ENCODE peak calls at places on chromosomes 5 and 9, in six cellular contexts. D is AG09309, X is heart left ventricle, J is astrocyte of the cerebellum, A is thoracic aorta, N is WTC11. S is an unnamed sample.
A peak's percentile ranks its signal among the peaks of the same experiment; 100 is the strongest.

GRCh38 chr9:18442629-18443491 is 31.1 kb upstream of the ADAMTSL1 start:
- DNase-seq in D (peak; percentile 61), X (peak; percentile 71), J (peak; percentile 84), A (no peak), N (peak; percentile 78), S (peak; percentile 83)

GRCh38 chr5:58641533-58641932 is 58.7 kb downstream of the RAB3C start:
- DNase-seq in D (no peak), X (no peak), J (no peak), A (no peak), N (no peak), S (no peak)

GRCh38 chr5:120610145-120610544 is 146.0 kb downstream of the PRR16 start:
- DNase-seq in D (no peak), X (no peak), J (no peak), A (no peak), N (no peak), S (no peak)

GRCh38 chr5:66769839-66770617 is 173.8 kb downstream of the MAST4 start:
- DNase-seq in D (no peak), X (peak; percentile 16), J (no peak), A (no peak), N (peak; percentile 70), S (no peak)

GRCh38 chr9:16252631-16253030 is 617.8 kb downstream of the BNC2 start:
- DNase-seq in D (no peak), X (no peak), J (no peak), A (no peak), N (no peak), S (no peak)

GRCh38 chr9:122332083-122332482 is 38.7 kb upstream of the PTGS1 start:
- DNase-seq in D (no peak), X (no peak), J (no peak), A (no peak), N (no peak), S (no peak)

GRCh38 chr9:129140397-129141065 is 29.3 kb downstream of the PTPA start:
- DNase-seq in D (no peak), X (peak; percentile 59), J (no peak), A (no peak), N (peak; percentile 35), S (peak; percentile 67)

GRCh38 chr9:129343697-129344375 is 165.8 kb upstream of the IER5L start:
- DNase-seq in D (no peak), X (peak; percentile 66), J (no peak), A (no peak), N (no peak), S (peak; percentile 64)

GRCh38 chr9:116247284-116247683 is 93.7 kb downstream of the PAPPA start:
- DNase-seq in D (no peak), X (no peak), J (no peak), A (no peak), N (no peak), S (no peak)

GRCh38 chr9:93061791-93062299 is 3.3 kb downstream of the SUSD3 start:
- DNase-seq in D (no peak), X (no peak), J (no peak), A (no peak), N (peak; percentile 57), S (no peak)

GRCh38 chr5:124866355-124867063 is 120.1 kb upstream of the ZNF608 start:
- DNase-seq in D (no peak), X (no peak), J (no peak), A (no peak), N (no peak), S (no peak)

GRCh38 chr9:110619831-110620230 is 40.3 kb upstream of the SVEP1 start:
- DNase-seq in D (no peak), X (no peak), J (peak; percentile 39), A (no peak), N (no peak), S (no peak)

GRCh38 chr9:97919217-97919813 is 3.0 kb downstream of the TRMO start:
- DNase-seq in D (no peak), X (no peak), J (no peak), A (no peak), N (no peak), S (no peak)

GRCh38 chr5:34582364-34582763 is 73.8 kb upstream of the RAI14 start:
- DNase-seq in D (no peak), X (no peak), J (no peak), A (no peak), N (no peak), S (no peak)

GRCh38 chr9:124133752-124134151 is 122.2 kb downstream of the LHX2 start:
- DNase-seq in D (no peak), X (peak; percentile 38), J (no peak), A (no peak), N (peak; percentile 53), S (peak; percentile 28)

GRCh38 chr5:127386557-127386956 is 96.0 kb downstream of the MEGF10 start:
- DNase-seq in D (peak; percentile 11), X (no peak), J (peak; percentile 29), A (no peak), N (no peak), S (peak; percentile 33)

GRCh38 chr5:103587185-103587748 is 24.7 kb upstream of the NUDT12 start:
- DNase-seq in D (no peak), X (no peak), J (peak; percentile 20), A (no peak), N (no peak), S (peak; percentile 31)

GRCh38 chr5:107610795-107611194 is 59.9 kb downstream of the EFNA5 start:
- DNase-seq in D (no peak), X (no peak), J (no peak), A (no peak), N (no peak), S (no peak)

GRCh38 chr5:113201715-113202114 is 225.1 kb downstream of the DCP2 start:
- DNase-seq in D (no peak), X (no peak), J (no peak), A (no peak), N (no peak), S (no peak)

GRCh38 chr9:14992516-14992915 is 82.3 kb upstream of the FREM1 start:
- DNase-seq in D (no peak), X (no peak), J (no peak), A (no peak), N (no peak), S (no peak)

GRCh38 chr9:4904322-4905134 is 80.5 kb upstream of the JAK2 start:
- DNase-seq in D (peak; percentile 89), X (no peak), J (peak; percentile 90), A (no peak), N (no peak), S (no peak)

GRCh38 chr9:70816891-70817290 is 304.5 kb downstream of the TRPM3 start:
- DNase-seq in D (no peak), X (no peak), J (no peak), A (no peak), N (no peak), S (no peak)

GRCh38 chr5:109946610-109947009 is 256.9 kb downstream of the MAN2A1 start:
- DNase-seq in D (no peak), X (no peak), J (no peak), A (no peak), N (no peak), S (no peak)

GRCh38 chr5:129963359-129963758 is 59.1 kb downstream of the CHSY3 start:
- DNase-seq in D (peak; percentile 85), X (no peak), J (peak; percentile 92), A (no peak), N (no peak), S (peak; percentile 83)

GRCh38 chr9:103167530-103167929 is 172.4 kb downstream of the CYLC2 start:
- DNase-seq in D (no peak), X (no peak), J (no peak), A (no peak), N (no peak), S (no peak)

GRCh38 chr9:33318225-33318624 is 27.9 kb downstream of the NFX1 start:
- DNase-seq in D (no peak), X (no peak), J (no peak), A (no peak), N (no peak), S (peak; percentile 55)

GRCh38 chr9:9919174-9919573 is 693.6 kb downstream of the PTPRD start:
- DNase-seq in D (no peak), X (no peak), J (no peak), A (no peak), N (no peak), S (no peak)

GRCh38 chr5:23446436-23446835 is 61.0 kb upstream of the PRDM9 start:
- DNase-seq in D (no peak), X (peak; percentile 27), J (peak; percentile 24), A (no peak), N (no peak), S (peak; percentile 0)

GRCh38 chr5:63228154-63228553 is 649.5 kb downstream of the LRRC70 start:
- DNase-seq in D (no peak), X (no peak), J (no peak), A (no peak), N (no peak), S (no peak)

GRCh38 chr9:104773118-104773517 is 9.2 kb downstream of the NIPSNAP3B start:
- DNase-seq in D (no peak), X (no peak), J (no peak), A (no peak), N (no peak), S (no peak)
- TF ChIP-seq CTCF in D (no peak), X (no peak), J (no peak), A (no peak), N (no peak), S (no peak)

DNA sequence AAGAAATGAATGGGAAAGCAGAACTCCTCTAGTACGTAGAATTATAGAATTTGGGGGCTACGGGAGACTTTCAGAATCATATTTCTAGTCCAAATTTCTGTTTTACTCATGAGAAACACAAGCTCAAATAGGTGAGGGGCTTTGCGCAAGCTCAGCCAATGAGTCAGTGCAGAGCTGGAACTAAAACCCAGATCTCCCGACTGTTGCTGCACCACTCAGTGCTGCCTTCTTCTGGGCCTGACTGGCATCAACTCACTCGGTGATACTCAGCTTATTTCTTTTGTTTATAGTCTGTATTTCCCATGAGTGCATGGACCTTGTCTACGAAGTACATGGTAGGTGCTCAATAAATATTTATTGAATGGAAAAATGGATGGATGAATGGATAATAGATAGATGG is 280.2 kb downstream of the CDK5RAP2 start:
- DNase-seq in D (no peak), X (no peak), J (no peak), A (no peak), N (peak; percentile 36), S (no peak)
- TF ChIP-seq CTCF in D (no peak), X (no peak), J (no peak), A (no peak), N (no peak), S (no peak)

DNA sequence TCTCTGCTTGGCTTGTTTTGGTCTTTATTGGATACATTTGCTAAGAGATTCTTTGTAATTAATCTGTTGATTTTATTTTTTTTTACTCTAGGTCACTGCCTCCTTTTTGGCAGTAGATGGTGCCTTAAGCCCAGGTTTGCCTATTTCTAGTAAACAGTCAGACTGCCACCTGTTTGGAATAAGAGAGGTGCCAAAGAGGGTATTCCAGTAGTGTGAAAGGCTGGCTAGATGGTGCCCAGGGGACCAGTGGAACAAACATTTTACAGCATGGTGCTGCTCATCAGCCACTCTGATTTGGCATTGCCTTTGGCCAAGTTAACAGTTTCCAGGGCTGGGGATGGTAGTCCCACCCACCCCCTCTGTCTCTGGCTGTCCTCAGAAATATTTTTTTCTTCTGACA is 36.7 kb upstream of the FBXL7 start:
- DNase-seq in D (peak; percentile 4), X (no peak), J (peak; percentile 6), A (no peak), N (no peak), S (peak; percentile 36)
- TF ChIP-seq CTCF in D (peak; percentile 70), X (no peak), J (peak; percentile 51), A (no peak), N (peak; percentile 27), S (peak; percentile 58)

DNA sequence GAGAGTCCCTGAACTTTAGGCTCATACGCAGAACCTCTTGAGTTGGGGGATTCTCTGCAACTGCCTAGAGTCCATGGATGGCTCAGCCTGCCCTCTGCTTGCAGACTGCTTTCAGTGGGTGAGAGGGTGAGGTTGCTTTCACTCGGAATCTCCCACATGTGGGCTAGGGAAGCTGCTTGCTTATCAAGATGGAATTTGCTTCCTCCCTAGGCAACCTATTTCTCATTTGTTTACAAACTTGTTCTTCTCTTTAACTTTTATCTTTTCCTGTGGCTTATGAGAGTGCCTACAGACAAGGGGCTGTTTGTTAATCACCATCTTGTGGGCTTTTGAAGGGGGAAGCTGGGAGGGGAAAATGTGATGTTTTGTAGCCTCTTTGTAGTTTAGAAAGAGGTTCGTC is 10.0 kb downstream of the TLE4 start:
- DNase-seq in D (peak; percentile 74), X (no peak), J (peak; percentile 62), A (no peak), N (no peak), S (peak; percentile 94)
- TF ChIP-seq CTCF in D (no peak), X (no peak), J (no peak), A (no peak), N (no peak), S (no peak)

S was measured in fibroblast of villous mesenchyme.